ENCODE peak calls at places on chromosome 21, in seven cellular contexts. One of them, this sample, is unnamed.

GRCh38 chr21:30839304-30839703 is 9.7 kb upstream of the KRTAP7-1 start:
- DNase-seq in fibroblast of the aortic adventitia: no peak
- DNase-seq in LNCaP clone FGC: peak; percentile 3
- DNase-seq in tibial artery: no peak
- DNase-seq in stomach: no peak
- DNase-seq in adrenal gland: peak; percentile 26
- DNase-seq in astrocyte of the cerebellum: no peak
- DNase-seq in this sample: peak; percentile 0

GRCh38 chr21:39377444-39378050 is 28.7 kb upstream of the HMGN1 start:
- DNase-seq in fibroblast of the aortic adventitia: peak; percentile 55
- DNase-seq in LNCaP clone FGC: no peak
- DNase-seq in tibial artery: no peak
- DNase-seq in stomach: no peak
- DNase-seq in adrenal gland: no peak
- DNase-seq in astrocyte of the cerebellum: no peak
- DNase-seq in this sample: no peak

GRCh38 chr21:21688877-21689276 is 690.7 kb downstream of the NCAM2 start:
- DNase-seq in fibroblast of the aortic adventitia: peak; percentile 6
- DNase-seq in LNCaP clone FGC: no peak
- DNase-seq in tibial artery: no peak
- DNase-seq in stomach: no peak
- DNase-seq in adrenal gland: peak; percentile 33
- DNase-seq in astrocyte of the cerebellum: peak; percentile 22
- DNase-seq in this sample: no peak

GRCh38 chr21:42153746-42154145 is 65.2 kb upstream of the ABCG1 start:
- DNase-seq in fibroblast of the aortic adventitia: no peak
- DNase-seq in LNCaP clone FGC: no peak
- DNase-seq in tibial artery: no peak
- DNase-seq in stomach: no peak
- DNase-seq in adrenal gland: no peak
- DNase-seq in astrocyte of the cerebellum: no peak
- DNase-seq in this sample: no peak

GRCh38 chr21:42375141-42375905 is 9.0 kb upstream of the TFF1 start:
- DNase-seq in fibroblast of the aortic adventitia: no peak
- DNase-seq in LNCaP clone FGC: no peak
- DNase-seq in tibial artery: no peak
- DNase-seq in stomach: peak; percentile 63
- DNase-seq in adrenal gland: no peak
- DNase-seq in astrocyte of the cerebellum: no peak
- DNase-seq in this sample: no peak

GRCh38 chr21:20388400-20388799 is 609.8 kb upstream of the NCAM2 start:
- DNase-seq in fibroblast of the aortic adventitia: no peak
- DNase-seq in LNCaP clone FGC: no peak
- DNase-seq in tibial artery: no peak
- DNase-seq in stomach: no peak
- DNase-seq in adrenal gland: no peak
- DNase-seq in astrocyte of the cerebellum: no peak
- DNase-seq in this sample: no peak

GRCh38 chr21:14013056-14013603 is 197.6 kb downstream of the LIPI start:
- DNase-seq in fibroblast of the aortic adventitia: no peak
- DNase-seq in LNCaP clone FGC: no peak
- DNase-seq in tibial artery: no peak
- DNase-seq in stomach: no peak
- DNase-seq in adrenal gland: no peak
- DNase-seq in astrocyte of the cerebellum: no peak
- DNase-seq in this sample: no peak

GRCh38 chr21:17461582-17461981 is 51.3 kb upstream of the CXADR start:
- DNase-seq in fibroblast of the aortic adventitia: no peak
- DNase-seq in LNCaP clone FGC: no peak
- DNase-seq in tibial artery: peak; percentile 33
- DNase-seq in stomach: no peak
- DNase-seq in adrenal gland: peak; percentile 43
- DNase-seq in astrocyte of the cerebellum: no peak
- DNase-seq in this sample: no peak

GRCh38 chr21:23127973-23128372 is 2129.8 kb downstream of the NCAM2 start:
- DNase-seq in fibroblast of the aortic adventitia: no peak
- DNase-seq in LNCaP clone FGC: no peak
- DNase-seq in tibial artery: no peak
- DNase-seq in stomach: no peak
- DNase-seq in adrenal gland: no peak
- DNase-seq in astrocyte of the cerebellum: no peak
- DNase-seq in this sample: no peak

GRCh38 chr21:42692688-42693087 is 39.3 kb downstream of the PDE9A start:
- DNase-seq in fibroblast of the aortic adventitia: no peak
- DNase-seq in LNCaP clone FGC: no peak
- DNase-seq in tibial artery: no peak
- DNase-seq in stomach: no peak
- DNase-seq in adrenal gland: no peak
- DNase-seq in astrocyte of the cerebellum: no peak
- DNase-seq in this sample: no peak

GRCh38 chr21:32298658-32299081 is at the start of gene MRAP:
- DNase-seq in fibroblast of the aortic adventitia: no peak
- DNase-seq in LNCaP clone FGC: no peak
- DNase-seq in tibial artery: no peak
- DNase-seq in stomach: no peak
- DNase-seq in adrenal gland: peak; percentile 70
- DNase-seq in astrocyte of the cerebellum: no peak
- DNase-seq in this sample: no peak

GRCh38 chr21:42652527-42653491 is 612 bp upstream of the PDE9A start:
- DNase-seq in fibroblast of the aortic adventitia: no peak
- DNase-seq in LNCaP clone FGC: no peak
- DNase-seq in tibial artery: peak; percentile 43
- DNase-seq in stomach: peak; percentile 75
- DNase-seq in adrenal gland: peak; percentile 91
- DNase-seq in astrocyte of the cerebellum: no peak
- DNase-seq in this sample: no peak

GRCh38 chr21:33036430-33037162 is 10.9 kb downstream of the OLIG2 start:
- DNase-seq in fibroblast of the aortic adventitia: peak; percentile 58
- DNase-seq in LNCaP clone FGC: no peak
- DNase-seq in tibial artery: peak; percentile 47
- DNase-seq in stomach: peak; percentile 32
- DNase-seq in adrenal gland: peak; percentile 35
- DNase-seq in astrocyte of the cerebellum: no peak
- DNase-seq in this sample: peak; percentile 19

GRCh38 chr21:20971296-20971921 is 26.8 kb upstream of the NCAM2 start:
- DNase-seq in fibroblast of the aortic adventitia: peak; percentile 65
- DNase-seq in LNCaP clone FGC: peak; percentile 60
- DNase-seq in tibial artery: no peak
- DNase-seq in stomach: no peak
- DNase-seq in adrenal gland: peak; percentile 60
- DNase-seq in astrocyte of the cerebellum: peak; percentile 68
- DNase-seq in this sample: peak; percentile 3

GRCh38 chr21:15667010-15667409 is 62.8 kb upstream of the USP25 start:
- DNase-seq in fibroblast of the aortic adventitia: peak; percentile 58
- DNase-seq in LNCaP clone FGC: no peak
- DNase-seq in tibial artery: no peak
- DNase-seq in stomach: no peak
- DNase-seq in adrenal gland: no peak
- DNase-seq in astrocyte of the cerebellum: peak; percentile 24
- DNase-seq in this sample: no peak

GRCh38 chr21:33229099-33229775 is 501 bp upstream of the IFNAR2 start:
- DNase-seq in fibroblast of the aortic adventitia: no peak
- DNase-seq in LNCaP clone FGC: no peak
- DNase-seq in tibial artery: no peak
- DNase-seq in stomach: no peak
- DNase-seq in adrenal gland: no peak
- DNase-seq in astrocyte of the cerebellum: no peak
- DNase-seq in this sample: no peak

GRCh38 chr21:16084776-16085364 is 355.1 kb downstream of the USP25 start:
- DNase-seq in fibroblast of the aortic adventitia: peak; percentile 79
- DNase-seq in LNCaP clone FGC: peak; percentile 93
- DNase-seq in tibial artery: peak; percentile 72
- DNase-seq in stomach: no peak
- DNase-seq in adrenal gland: peak; percentile 39
- DNase-seq in astrocyte of the cerebellum: peak; percentile 77
- DNase-seq in this sample: peak; percentile 55

GRCh38 chr21:44999428-44999971 is 59.7 kb downstream of the SLX9 start:
- DNase-seq in fibroblast of the aortic adventitia: no peak
- DNase-seq in LNCaP clone FGC: no peak
- DNase-seq in tibial artery: no peak
- DNase-seq in stomach: no peak
- DNase-seq in adrenal gland: no peak
- DNase-seq in astrocyte of the cerebellum: no peak
- DNase-seq in this sample: no peak

GRCh38 chr21:44998621-44999427 is 59.0 kb downstream of the SLX9 start:
- DNase-seq in fibroblast of the aortic adventitia: no peak
- DNase-seq in LNCaP clone FGC: no peak
- DNase-seq in tibial artery: no peak
- DNase-seq in stomach: no peak
- DNase-seq in adrenal gland: no peak
- DNase-seq in astrocyte of the cerebellum: no peak
- DNase-seq in this sample: no peak

GRCh38 chr21:45001134-45002095 is 61.6 kb downstream of the SLX9 start:
- DNase-seq in fibroblast of the aortic adventitia: peak; percentile 49
- DNase-seq in LNCaP clone FGC: peak; percentile 40
- DNase-seq in tibial artery: peak; percentile 85
- DNase-seq in stomach: peak; percentile 49
- DNase-seq in adrenal gland: peak; percentile 90
- DNase-seq in astrocyte of the cerebellum: peak; percentile 53
- DNase-seq in this sample: no peak

GRCh38 chr21:44999972-45000636 is 60.3 kb downstream of the SLX9 start:
- DNase-seq in fibroblast of the aortic adventitia: no peak
- DNase-seq in LNCaP clone FGC: peak; percentile 18
- DNase-seq in tibial artery: peak; percentile 16
- DNase-seq in stomach: no peak
- DNase-seq in adrenal gland: peak; percentile 11
- DNase-seq in astrocyte of the cerebellum: no peak
- DNase-seq in this sample: no peak

DNA sequence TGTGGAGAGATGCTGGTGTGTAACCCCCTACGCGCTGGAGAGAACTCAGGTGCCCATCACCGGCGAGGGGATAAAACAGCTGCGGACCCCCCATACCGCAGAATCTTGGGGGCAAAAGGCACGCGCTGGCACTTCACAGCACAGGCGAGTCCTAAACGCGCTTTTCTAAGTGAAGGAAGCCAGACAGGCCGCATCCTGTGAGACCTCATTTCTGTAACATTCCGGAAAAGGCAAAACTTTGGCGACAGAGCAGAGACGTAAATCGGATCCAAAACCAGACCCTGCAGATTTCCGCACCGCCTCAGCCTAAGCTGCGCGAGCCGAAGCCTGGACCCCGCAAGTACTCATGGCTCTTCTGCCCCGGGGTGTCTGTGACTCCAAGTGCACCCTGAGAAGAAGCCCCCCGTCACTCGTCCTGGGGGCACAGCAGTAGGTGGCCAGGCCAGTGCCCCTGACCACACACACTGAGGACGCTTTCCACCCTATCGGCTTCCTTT is 60.9 kb downstream of the SLX9 start:
- DNase-seq in fibroblast of the aortic adventitia: no peak
- DNase-seq in LNCaP clone FGC: no peak
- DNase-seq in tibial artery: no peak
- DNase-seq in stomach: no peak
- DNase-seq in adrenal gland: peak; percentile 11
- DNase-seq in astrocyte of the cerebellum: no peak
- DNase-seq in this sample: no peak
- TF ChIP-seq CTCF in fibroblast of the aortic adventitia: no peak
- TF ChIP-seq CTCF in LNCaP clone FGC: no peak
- TF ChIP-seq CTCF in tibial artery: no peak
- TF ChIP-seq CTCF in stomach: no peak
- TF ChIP-seq CTCF in adrenal gland: no peak
- TF ChIP-seq CTCF in astrocyte of the cerebellum: no peak
- TF ChIP-seq CTCF in this sample: no peak

GRCh38 chr21:36696390-36696639 is 2.6 kb upstream of the SIM2 start:
- DNase-seq in fibroblast of the aortic adventitia: no peak
- DNase-seq in LNCaP clone FGC: no peak
- DNase-seq in tibial artery: no peak
- DNase-seq in stomach: no peak
- DNase-seq in adrenal gland: no peak
- DNase-seq in astrocyte of the cerebellum: no peak
- DNase-seq in this sample: no peak

GRCh38 chr21:36699026-36699545 is at the start of gene SIM2:
- DNase-seq in fibroblast of the aortic adventitia: no peak
- DNase-seq in LNCaP clone FGC: peak; percentile 59
- DNase-seq in tibial artery: no peak
- DNase-seq in stomach: peak; percentile 90
- DNase-seq in adrenal gland: no peak
- DNase-seq in astrocyte of the cerebellum: no peak
- DNase-seq in this sample: no peak

GRCh38 chr21:36696640-36697472 is 2.1 kb upstream of the SIM2 start:
- DNase-seq in fibroblast of the aortic adventitia: no peak
- DNase-seq in LNCaP clone FGC: no peak
- DNase-seq in tibial artery: no peak
- DNase-seq in stomach: no peak
- DNase-seq in adrenal gland: no peak
- DNase-seq in astrocyte of the cerebellum: no peak
- DNase-seq in this sample: no peak

GRCh38 chr21:36698160-36699025 is 522 bp upstream of the SIM2 start:
- DNase-seq in fibroblast of the aortic adventitia: no peak
- DNase-seq in LNCaP clone FGC: no peak
- DNase-seq in tibial artery: no peak
- DNase-seq in stomach: peak; percentile 77
- DNase-seq in adrenal gland: no peak
- DNase-seq in astrocyte of the cerebellum: no peak
- DNase-seq in this sample: no peak

GRCh38 chr21:36697473-36698159 is 1.3 kb upstream of the SIM2 start:
- DNase-seq in fibroblast of the aortic adventitia: no peak
- DNase-seq in LNCaP clone FGC: no peak
- DNase-seq in tibial artery: no peak
- DNase-seq in stomach: no peak
- DNase-seq in adrenal gland: no peak
- DNase-seq in astrocyte of the cerebellum: no peak
- DNase-seq in this sample: no peak
- H3K4me3 ChIP-seq in fibroblast of the aortic adventitia: no peak overlapping the region
- H3K4me3 ChIP-seq in LNCaP clone FGC: peak overlapping the region; percentile 72
- H3K4me3 ChIP-seq in tibial artery: no peak overlapping the region
- H3K4me3 ChIP-seq in stomach: peak overlapping the region; percentile 47
- H3K4me3 ChIP-seq in adrenal gland: no peak overlapping the region
- H3K4me3 ChIP-seq in astrocyte of the cerebellum: no peak overlapping the region
- H3K4me3 ChIP-seq in this sample: no peak overlapping the region

DNA sequence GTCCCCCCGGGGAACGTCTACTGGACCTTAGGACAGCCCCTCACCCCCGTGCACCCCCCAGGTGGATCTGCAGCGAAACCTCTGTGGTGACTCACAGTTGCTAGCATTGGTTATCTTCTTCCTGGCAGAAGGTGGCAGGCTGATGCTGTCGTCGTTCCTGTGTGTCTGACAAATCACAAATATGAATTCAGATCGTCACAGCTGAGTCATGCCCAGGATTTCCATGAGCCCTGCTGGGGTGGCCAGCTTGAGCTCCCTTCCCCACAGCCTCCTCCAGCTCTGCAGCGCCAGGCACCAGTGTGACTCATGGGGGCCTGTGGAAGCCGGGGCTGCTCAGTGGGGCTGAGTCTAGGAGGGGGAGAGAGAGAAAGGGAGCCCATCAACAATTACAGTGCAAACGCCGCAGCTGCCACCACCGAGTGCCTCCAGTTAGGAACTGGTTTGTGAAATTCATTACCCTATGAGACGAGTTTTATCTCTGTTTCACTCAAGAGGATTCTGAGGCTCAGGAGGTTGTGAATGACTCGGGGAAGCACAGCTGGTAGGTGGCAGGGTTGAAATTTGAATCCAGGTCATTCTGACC is 197.9 kb downstream of the DYRK1A start:
- DNase-seq in fibroblast of the aortic adventitia: peak; percentile 97
- DNase-seq in LNCaP clone FGC: no peak
- DNase-seq in tibial artery: peak; percentile 79
- DNase-seq in stomach: peak; percentile 77
- DNase-seq in adrenal gland: peak; percentile 95
- DNase-seq in astrocyte of the cerebellum: peak; percentile 94
- DNase-seq in this sample: peak; percentile 94
- TF ChIP-seq CTCF in fibroblast of the aortic adventitia: no peak
- TF ChIP-seq CTCF in LNCaP clone FGC: no peak
- TF ChIP-seq CTCF in tibial artery: no peak
- TF ChIP-seq CTCF in stomach: no peak
- TF ChIP-seq CTCF in adrenal gland: no peak
- TF ChIP-seq CTCF in astrocyte of the cerebellum: no peak
- TF ChIP-seq CTCF in this sample: no peak

GRCh38 chr21:37915516-37915915 is 741 bp downstream of the KCNJ6 start:
- DNase-seq in fibroblast of the aortic adventitia: no peak
- DNase-seq in LNCaP clone FGC: no peak
- DNase-seq in tibial artery: no peak
- DNase-seq in stomach: no peak
- DNase-seq in adrenal gland: no peak
- DNase-seq in astrocyte of the cerebellum: no peak
- DNase-seq in this sample: no peak
- H3K4me3 ChIP-seq in fibroblast of the aortic adventitia: no peak overlapping the region
- H3K4me3 ChIP-seq in LNCaP clone FGC: no peak overlapping the region
- H3K4me3 ChIP-seq in tibial artery: no peak overlapping the region
- H3K4me3 ChIP-seq in stomach: peak overlapping the region; percentile 26
- H3K4me3 ChIP-seq in adrenal gland: no peak overlapping the region
- H3K4me3 ChIP-seq in astrocyte of the cerebellum: peak overlapping the region; percentile 40
- H3K4me3 ChIP-seq in this sample: no peak overlapping the region